ENCODE peak calls at places on chromosome 6, in four cellular contexts. X, N, J and S are unnamed samples.
A peak's percentile ranks its signal among the peaks of the same experiment; 100 is the strongest.

GRCh38 chr6:100230115-100230975 is 234.4 kb downstream of the SIM1 start:
- DNase-seq in X (no peak), N (no peak), J (no peak), S (no peak)

GRCh38 chr6:31639449-31639861 is 13.0 kb downstream of the BAG6 start:
- DNase-seq in X (no peak), N (no peak), J (no peak), S (no peak)

GRCh38 chr6:12363651-12364381 is 73.7 kb downstream of the EDN1 start:
- DNase-seq in X (no peak), N (no peak), J (no peak), S (peak; percentile 49)

GRCh38 chr6:39934060-39934757 is at the start of gene MOCS1:
- DNase-seq in X (peak; percentile 73), N (no peak), J (peak; percentile 85), S (no peak)

GRCh38 chr6:148170286-148170685 is 172.4 kb upstream of the SASH1 start:
- DNase-seq in X (no peak), N (no peak), J (no peak), S (no peak)

GRCh38 chr6:3122823-3123182 is 4.3 kb downstream of the BPHL start:
- DNase-seq in X (no peak), N (no peak), J (no peak), S (no peak)

GRCh38 chr6:56528412-56528841 is 114.3 kb downstream of the DST start:
- DNase-seq in X (peak; percentile 48), N (no peak), J (no peak), S (no peak)

GRCh38 chr6:107819976-107820551 is 4.0 kb downstream of the SCML4 start:
- DNase-seq in X (no peak), N (no peak), J (peak; percentile 49), S (no peak)

GRCh38 chr6:71468841-71469750 is 180.5 kb downstream of the OGFRL1 start:
- DNase-seq in X (no peak), N (peak; percentile 67), J (no peak), S (no peak)

GRCh38 chr6:150435832-150436231 is 67.0 kb downstream of the IYD start:
- DNase-seq in X (no peak), N (no peak), J (no peak), S (no peak)

GRCh38 chr6:10449751-10450150 is 34.9 kb upstream of the TFAP2A start:
- DNase-seq in X (no peak), N (no peak), J (no peak), S (no peak)

GRCh38 chr6:6885521-6886088 is 222.2 kb upstream of the RREB1 start:
- DNase-seq in X (no peak), N (no peak), J (no peak), S (no peak)

GRCh38 chr6:43627008-43627825 is 1.8 kb downstream of the GTPBP2 start:
- DNase-seq in X (peak; percentile 92), N (peak; percentile 93), J (no peak), S (no peak)

GRCh38 chr6:168616807-168617756 is 176.1 kb downstream of the SMOC2 start:
- DNase-seq in X (no peak), N (no peak), J (no peak), S (no peak)

GRCh38 chr6:138258991-138259390 is 40.7 kb upstream of the PBOV1 start:
- DNase-seq in X (no peak), N (no peak), J (no peak), S (no peak)

GRCh38 chr6:31498748-31499147 is 803 bp downstream of the MICB start:
- DNase-seq in X (peak; percentile 16), N (no peak), J (peak; percentile 72), S (no peak)

GRCh38 chr6:31727034-31727716 is 1.9 kb downstream of the DDAH2 start:
- DNase-seq in X (no peak), N (no peak), J (no peak), S (no peak)

GRCh38 chr6:13251242-13251641 is 77.1 kb downstream of the TBC1D7 start:
- DNase-seq in X (no peak), N (no peak), J (no peak), S (no peak)

GRCh38 chr6:111952821-111953535 is 79.7 kb upstream of the FYN start:
- DNase-seq in X (no peak), N (peak; percentile 57), J (no peak), S (no peak)

GRCh38 chr6:96468681-96469224 is 52.9 kb upstream of the UFL1 start:
- DNase-seq in X (no peak), N (no peak), J (no peak), S (peak; percentile 61)

GRCh38 chr6:38876470-38876869 is 161.4 kb downstream of the DNAH8 start:
- DNase-seq in X (no peak), N (no peak), J (no peak), S (no peak)

GRCh38 chr6:137661601-137662000 is 167.4 kb upstream of the OLIG3 start:
- DNase-seq in X (peak; percentile 41), N (no peak), J (peak; percentile 53), S (peak; percentile 78)

GRCh38 chr6:13065596-13065995 is 262.7 kb downstream of the TBC1D7 start:
- DNase-seq in X (no peak), N (no peak), J (no peak), S (no peak)

GRCh38 chr6:146598785-146599405 is at the start of gene ADGB:
- DNase-seq in X (peak; percentile 46), N (no peak), J (peak; percentile 89), S (no peak)

GRCh38 chr6:106547053-106547414 is 82.3 kb downstream of the RTN4IP1 start:
- DNase-seq in X (peak; percentile 94), N (peak; percentile 85), J (no peak), S (peak; percentile 67)

GRCh38 chr6:39016831-39017230 is 31.8 kb upstream of the GLP1R start:
- DNase-seq in X (no peak), N (no peak), J (no peak), S (no peak)

DNA sequence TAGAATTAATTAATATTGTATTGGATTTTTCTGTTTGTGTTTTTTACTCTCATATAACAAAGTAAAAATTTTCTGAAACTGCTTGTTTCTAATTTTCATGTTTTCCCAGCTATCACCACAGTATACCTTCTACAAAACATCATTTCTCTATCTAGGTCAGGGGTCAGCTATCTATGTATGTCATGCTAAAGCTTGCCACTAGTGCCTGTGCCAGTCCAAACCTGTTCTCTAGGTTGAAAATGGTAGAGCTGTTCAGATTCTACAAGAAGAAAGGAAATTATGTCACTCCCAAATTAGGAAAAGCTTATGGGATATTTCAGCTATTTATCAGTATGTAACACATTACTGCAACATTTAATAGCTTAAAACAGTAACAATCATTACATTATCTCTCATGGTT is 5.8 kb upstream of the ME1 start:
- DNase-seq in X (no peak), N (no peak), J (no peak), S (no peak)
- H2AFZ ChIP-seq in X (no peak overlapping the region), N (no peak overlapping the region), J (no peak overlapping the region), S (no peak overlapping the region)

DNA sequence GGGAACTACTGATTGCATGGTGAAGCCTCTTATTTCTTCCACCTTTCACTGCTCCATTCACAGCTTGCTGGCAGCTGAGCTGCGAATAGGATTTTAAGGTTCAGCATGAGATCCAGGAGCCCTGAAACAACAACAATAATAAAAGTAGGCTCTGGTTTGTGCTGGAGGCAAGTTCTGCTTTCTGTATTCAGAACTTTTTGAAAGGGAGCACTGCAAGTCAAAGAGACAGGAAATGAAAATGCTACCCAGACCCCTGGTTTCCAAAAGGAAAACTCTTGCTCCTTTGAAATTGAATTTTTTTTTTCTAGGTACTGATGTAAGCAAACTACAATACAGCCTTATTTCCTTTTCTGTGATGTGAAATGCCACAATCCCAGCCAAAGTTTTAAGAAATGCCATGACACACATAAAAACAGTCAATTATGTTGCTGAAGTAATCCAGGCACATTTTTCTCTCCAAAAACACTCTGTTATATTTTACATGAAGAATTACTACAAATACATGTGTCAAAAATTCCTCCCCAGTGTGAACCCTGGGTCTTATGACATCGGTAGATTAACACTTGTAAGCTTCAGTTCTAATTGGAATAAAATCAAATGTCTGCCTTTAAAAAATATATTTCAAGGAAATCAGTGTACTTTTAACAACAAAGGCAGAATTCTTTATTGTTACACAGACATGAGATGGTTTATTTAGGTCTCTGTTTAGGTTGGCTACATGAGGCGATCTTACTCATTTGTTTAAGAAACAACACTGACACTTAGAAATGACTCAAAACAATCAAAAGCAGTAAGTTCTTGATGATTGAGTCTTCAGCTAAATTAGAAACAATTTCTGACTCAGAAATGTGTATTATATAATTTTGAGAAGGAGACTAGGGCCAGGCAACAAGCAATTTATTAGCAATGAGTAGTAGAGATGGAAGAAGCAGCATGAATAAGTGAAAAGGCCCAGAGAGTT is 656.7 kb downstream of the EPHA7 start:
- DNase-seq in X (no peak), N (no peak), J (no peak), S (no peak)
- H3K27me3 ChIP-seq in X (no peaks in the 10 kb centered on the region), N (no peaks in the 10 kb centered on the region), J (no peaks in the 10 kb centered on the region), S (no peaks in the 10 kb centered on the region)

GRCh38 chr6:53532942-53533341 is 12.0 kb downstream of the GCLC start:
- DNase-seq in X (no peak), N (peak; percentile 26), J (no peak), S (no peak)
- H3K4me2 ChIP-seq in X (no peak overlapping the region), N (no peak overlapping the region), J (no peak overlapping the region), S (no peak overlapping the region)

DNA sequence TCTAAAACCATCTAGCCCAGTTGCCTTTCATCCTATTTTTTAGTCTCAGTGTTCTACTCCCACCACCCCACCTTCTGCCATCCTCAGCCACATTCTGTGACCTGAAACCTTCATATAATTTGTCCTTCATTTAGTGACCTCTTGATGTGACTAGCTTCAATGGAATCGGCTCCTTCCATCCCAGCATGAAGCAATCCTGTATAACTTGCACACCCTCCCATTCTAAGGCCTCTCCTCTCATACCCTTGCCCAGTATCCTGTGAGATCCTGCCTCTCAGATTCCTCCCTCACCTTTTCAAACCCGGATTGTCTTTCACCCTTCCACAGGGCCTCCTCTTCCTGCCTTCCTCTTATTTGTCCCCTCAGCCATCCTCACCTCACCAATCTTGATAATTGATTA is 3.1 kb downstream of the ZNF76 start:
- DNase-seq in X (no peak), N (no peak), J (no peak), S (no peak)
- H2AFZ ChIP-seq in X (no peak overlapping the region), N (no peak overlapping the region), J (no peak overlapping the region), S (no peak overlapping the region)

DNA sequence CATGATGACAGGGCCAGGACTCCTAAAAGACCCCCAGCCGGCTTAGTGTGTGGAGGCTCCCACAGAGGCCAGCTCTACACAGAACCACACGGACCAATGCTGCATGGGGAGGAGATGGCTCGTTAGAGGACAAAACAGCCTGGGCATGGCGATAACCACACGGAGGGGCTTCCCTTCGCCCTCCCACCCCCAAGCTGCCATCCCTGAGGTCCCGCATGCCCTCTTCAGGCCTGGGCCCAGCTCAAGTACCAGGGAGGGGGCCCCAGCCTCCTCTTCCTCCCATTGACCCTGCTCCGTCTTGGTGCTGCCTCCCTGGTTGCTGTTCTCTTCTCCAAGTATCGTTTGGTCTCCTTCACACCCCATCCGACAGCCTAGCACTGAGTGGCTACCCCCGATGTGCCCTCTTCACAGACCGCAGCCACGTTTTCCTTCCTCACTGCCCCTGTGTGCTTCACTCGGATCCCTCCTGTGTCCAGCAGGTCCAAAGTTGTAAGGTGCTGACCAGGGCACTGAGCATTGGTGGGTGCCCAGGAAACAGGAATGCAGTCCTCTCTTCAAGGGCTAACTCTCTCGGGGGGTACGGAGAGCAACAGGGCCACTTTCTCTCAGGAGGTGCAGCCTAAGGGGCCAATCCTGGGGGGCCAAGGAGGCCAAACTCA is 9.6 kb upstream of the MLN start:
- DNase-seq in X (no peak), N (no peak), J (no peak), S (no peak)
- H3K27me3 ChIP-seq in X (peaks cover 6% of the 10 kb centered on the region), N (peaks cover 84% of the 10 kb centered on the region), J (peaks cover 1% of the 10 kb centered on the region), S (no peaks in the 10 kb centered on the region)

DNA sequence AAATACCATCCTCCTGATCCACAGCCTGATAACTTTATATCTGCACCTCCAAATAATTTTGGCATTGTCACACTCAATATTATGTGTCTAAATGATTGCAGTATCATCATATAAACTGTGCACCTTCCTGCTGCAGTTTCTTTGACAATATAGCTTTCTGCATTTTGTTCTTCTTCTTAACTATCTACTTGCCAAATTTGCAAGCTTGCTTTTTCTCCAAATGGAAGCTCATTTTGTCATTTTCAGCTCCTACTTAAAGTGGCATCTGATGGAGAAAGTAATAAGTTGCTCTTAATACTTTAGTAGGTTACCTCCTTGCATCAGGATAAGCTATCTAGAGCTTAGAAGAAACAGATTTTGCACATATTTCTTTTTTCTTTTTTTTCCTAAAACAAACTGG is 74.0 kb upstream of the DEFB112 start:
- DNase-seq in X (no peak), N (no peak), J (no peak), S (no peak)
- H3K4me2 ChIP-seq in X (no peak overlapping the region), N (no peak overlapping the region), J (no peak overlapping the region), S (no peak overlapping the region)